ENCODE peak calls at places on chromosomes 1 and 21, in six cellular contexts. One of them, this sample, is unnamed. For H3K4me1, the result is how much of the 10 kb centered on the place peaks cover.

GRCh38 chr1:84143796-84144565 is at the start of gene PRKACB:
- DNase-seq in upper lobe of right lung: no peak
- DNase-seq in cardiac muscle cell: peak
- DNase-seq in ovary: no peak
- DNase-seq in K562: no peak
- DNase-seq in neural progenitor cell: no peak
- DNase-seq in this sample: no peak

GRCh38 chr1:1630965-1631792 is 794 bp upstream of the MMP23B start:
- DNase-seq in upper lobe of right lung: peak
- DNase-seq in cardiac muscle cell: peak
- DNase-seq in ovary: peak
- DNase-seq in K562: no peak
- DNase-seq in neural progenitor cell: peak
- DNase-seq in this sample: no peak

GRCh38 chr1:205927676-205928075 is 15.6 kb downstream of the SLC26A9 start:
- DNase-seq in upper lobe of right lung: no peak
- DNase-seq in cardiac muscle cell: no peak
- DNase-seq in ovary: peak
- DNase-seq in K562: no peak
- DNase-seq in neural progenitor cell: no peak
- DNase-seq in this sample: peak

GRCh38 chr1:59292557-59292956 is 4.3 kb upstream of the FGGY start:
- DNase-seq in upper lobe of right lung: no peak
- DNase-seq in cardiac muscle cell: peak
- DNase-seq in ovary: no peak
- DNase-seq in K562: peak
- DNase-seq in neural progenitor cell: no peak
- DNase-seq in this sample: no peak

GRCh38 chr1:23101101-23101827 is 67.4 kb downstream of the LUZP1 start:
- DNase-seq in upper lobe of right lung: no peak
- DNase-seq in cardiac muscle cell: no peak
- DNase-seq in ovary: no peak
- DNase-seq in K562: no peak
- DNase-seq in neural progenitor cell: no peak
- DNase-seq in this sample: no peak

GRCh38 chr1:230292739-230293720 is 133.1 kb downstream of the PGBD5 start:
- DNase-seq in upper lobe of right lung: peak
- DNase-seq in cardiac muscle cell: no peak
- DNase-seq in ovary: no peak
- DNase-seq in K562: no peak
- DNase-seq in neural progenitor cell: peak
- DNase-seq in this sample: no peak

GRCh38 chr1:11802973-11803885 is 2.5 kb downstream of the MTHFR start:
- DNase-seq in upper lobe of right lung: peak
- DNase-seq in cardiac muscle cell: peak
- DNase-seq in ovary: peak
- DNase-seq in K562: peak
- DNase-seq in neural progenitor cell: peak
- DNase-seq in this sample: peak

GRCh38 chr21:45306832-45307571 is 19.3 kb upstream of the POFUT2 start:
- DNase-seq in upper lobe of right lung: peak
- DNase-seq in cardiac muscle cell: peak
- DNase-seq in ovary: peak
- DNase-seq in K562: peak
- DNase-seq in neural progenitor cell: peak
- DNase-seq in this sample: peak

GRCh38 chr1:201119206-201119814 is 7.1 kb upstream of the CACNA1S start:
- DNase-seq in upper lobe of right lung: no peak
- DNase-seq in cardiac muscle cell: peak
- DNase-seq in ovary: no peak
- DNase-seq in K562: peak
- DNase-seq in neural progenitor cell: peak
- DNase-seq in this sample: no peak

GRCh38 chr1:3530086-3530930 is 75.8 kb downstream of the ARHGEF16 start:
- DNase-seq in upper lobe of right lung: no peak
- DNase-seq in cardiac muscle cell: no peak
- DNase-seq in ovary: no peak
- DNase-seq in K562: no peak
- DNase-seq in neural progenitor cell: peak
- DNase-seq in this sample: no peak
- TF ChIP-seq CTCF in upper lobe of right lung: no peak
- TF ChIP-seq CTCF in cardiac muscle cell: no peak
- TF ChIP-seq CTCF in ovary: no peak
- TF ChIP-seq CTCF in K562: no peak
- TF ChIP-seq CTCF in neural progenitor cell: no peak
- TF ChIP-seq CTCF in this sample: no peak

GRCh38 chr1:27598288-27598687 is 5.7 kb downstream of the AHDC1 start:
- DNase-seq in upper lobe of right lung: no peak
- DNase-seq in cardiac muscle cell: peak
- DNase-seq in ovary: peak
- DNase-seq in K562: no peak
- DNase-seq in neural progenitor cell: peak
- DNase-seq in this sample: no peak

GRCh38 chr1:27599605-27600499 is 4.1 kb downstream of the AHDC1 start:
- DNase-seq in upper lobe of right lung: no peak
- DNase-seq in cardiac muscle cell: no peak
- DNase-seq in ovary: no peak
- DNase-seq in K562: peak
- DNase-seq in neural progenitor cell: no peak
- DNase-seq in this sample: no peak

GRCh38 chr1:27600500-27601175 is 3.3 kb downstream of the AHDC1 start:
- DNase-seq in upper lobe of right lung: no peak
- DNase-seq in cardiac muscle cell: no peak
- DNase-seq in ovary: no peak
- DNase-seq in K562: peak
- DNase-seq in neural progenitor cell: peak
- DNase-seq in this sample: no peak

GRCh38 chr1:27597511-27598216 is 6.3 kb downstream of the AHDC1 start:
- DNase-seq in upper lobe of right lung: no peak
- DNase-seq in cardiac muscle cell: peak
- DNase-seq in ovary: no peak
- DNase-seq in K562: no peak
- DNase-seq in neural progenitor cell: no peak
- DNase-seq in this sample: no peak

GRCh38 chr1:27598902-27599528 is 4.9 kb downstream of the AHDC1 start:
- DNase-seq in upper lobe of right lung: no peak
- DNase-seq in cardiac muscle cell: peak
- DNase-seq in ovary: peak
- DNase-seq in K562: peak
- DNase-seq in neural progenitor cell: peak
- DNase-seq in this sample: no peak
- H3K4me1 ChIP-seq in upper lobe of right lung: under half
- H3K4me1 ChIP-seq in cardiac muscle cell: half or more
- H3K4me1 ChIP-seq in ovary: half or more
- H3K4me1 ChIP-seq in K562: half or more
- H3K4me1 ChIP-seq in neural progenitor cell: half or more
- H3K4me1 ChIP-seq in this sample: half or more

GRCh38 chr1:30915491-30916230 is 7.1 kb upstream of the SDC3 start:
- DNase-seq in upper lobe of right lung: peak
- DNase-seq in cardiac muscle cell: no peak
- DNase-seq in ovary: peak
- DNase-seq in K562: no peak
- DNase-seq in neural progenitor cell: peak
- DNase-seq in this sample: peak

GRCh38 chr1:30916296-30916695 is 7.7 kb upstream of the SDC3 start:
- DNase-seq in upper lobe of right lung: peak
- DNase-seq in cardiac muscle cell: no peak
- DNase-seq in ovary: peak
- DNase-seq in K562: no peak
- DNase-seq in neural progenitor cell: no peak
- DNase-seq in this sample: peak

GRCh38 chr1:30914931-30915330 is 6.4 kb upstream of the SDC3 start:
- DNase-seq in upper lobe of right lung: no peak
- DNase-seq in cardiac muscle cell: no peak
- DNase-seq in ovary: peak
- DNase-seq in K562: no peak
- DNase-seq in neural progenitor cell: no peak
- DNase-seq in this sample: peak

GRCh38 chr1:30920827-30921226 is 12.3 kb upstream of the SDC3 start:
- DNase-seq in upper lobe of right lung: no peak
- DNase-seq in cardiac muscle cell: no peak
- DNase-seq in ovary: peak
- DNase-seq in K562: no peak
- DNase-seq in neural progenitor cell: no peak
- DNase-seq in this sample: no peak

GRCh38 chr1:30919025-30919881 is 10.7 kb upstream of the SDC3 start:
- DNase-seq in upper lobe of right lung: no peak
- DNase-seq in cardiac muscle cell: peak
- DNase-seq in ovary: peak
- DNase-seq in K562: peak
- DNase-seq in neural progenitor cell: no peak
- DNase-seq in this sample: no peak
- TF ChIP-seq CTCF in upper lobe of right lung: no peak
- TF ChIP-seq CTCF in cardiac muscle cell: no peak
- TF ChIP-seq CTCF in ovary: no peak
- TF ChIP-seq CTCF in K562: peak
- TF ChIP-seq CTCF in neural progenitor cell: no peak
- TF ChIP-seq CTCF in this sample: no peak

GRCh38 chr1:100265931-100266830 is at the start of gene RTCA:
- DNase-seq in upper lobe of right lung: peak
- DNase-seq in cardiac muscle cell: peak
- DNase-seq in ovary: peak
- DNase-seq in K562: peak
- DNase-seq in neural progenitor cell: peak
- DNase-seq in this sample: peak

GRCh38 chr1:100268202-100268601 is 2.2 kb downstream of the RTCA start:
- DNase-seq in upper lobe of right lung: no peak
- DNase-seq in cardiac muscle cell: no peak
- DNase-seq in ovary: no peak
- DNase-seq in K562: no peak
- DNase-seq in neural progenitor cell: no peak
- DNase-seq in this sample: no peak

GRCh38 chr1:100261686-100262085 is 4.3 kb upstream of the RTCA start:
- DNase-seq in upper lobe of right lung: no peak
- DNase-seq in cardiac muscle cell: no peak
- DNase-seq in ovary: no peak
- DNase-seq in K562: no peak
- DNase-seq in neural progenitor cell: no peak
- DNase-seq in this sample: no peak

GRCh38 chr1:100265562-100265930 is 470 bp upstream of the RTCA start:
- DNase-seq in upper lobe of right lung: no peak
- DNase-seq in cardiac muscle cell: peak
- DNase-seq in ovary: no peak
- DNase-seq in K562: peak
- DNase-seq in neural progenitor cell: no peak
- DNase-seq in this sample: no peak

DNA sequence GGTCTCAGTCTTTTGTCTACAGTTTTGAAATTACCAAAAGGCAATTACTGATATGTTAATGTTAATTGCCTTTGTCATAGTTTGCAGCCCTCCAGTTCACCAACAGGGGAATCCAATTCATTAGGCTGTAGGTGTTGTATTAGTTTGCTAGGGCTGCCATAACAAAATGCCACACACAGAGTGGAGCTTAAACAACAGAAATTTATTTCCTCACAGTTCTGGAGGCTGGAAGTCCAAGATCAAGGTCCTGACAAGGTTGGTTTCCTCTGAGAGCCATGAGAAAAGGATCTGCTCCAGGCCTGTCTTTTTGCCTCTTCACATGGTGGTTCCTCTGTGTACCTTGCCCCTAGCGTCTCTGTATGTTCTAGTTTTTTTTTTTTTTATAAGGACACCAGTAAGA is 1.3 kb downstream of the RTCA start:
- DNase-seq in upper lobe of right lung: no peak
- DNase-seq in cardiac muscle cell: no peak
- DNase-seq in ovary: no peak
- DNase-seq in K562: no peak
- DNase-seq in neural progenitor cell: no peak
- DNase-seq in this sample: no peak
- H3K4me1 ChIP-seq in upper lobe of right lung: under half
- H3K4me1 ChIP-seq in cardiac muscle cell: under half
- H3K4me1 ChIP-seq in ovary: under half
- H3K4me1 ChIP-seq in K562: under half
- H3K4me1 ChIP-seq in neural progenitor cell: under half
- H3K4me1 ChIP-seq in this sample: under half

GRCh38 chr1:160085686-160086089 is 4.3 kb downstream of the KCNJ9 start:
- DNase-seq in upper lobe of right lung: peak
- DNase-seq in cardiac muscle cell: peak
- DNase-seq in ovary: peak
- DNase-seq in K562: peak
- DNase-seq in neural progenitor cell: peak
- DNase-seq in this sample: no peak
- TF ChIP-seq CTCF in upper lobe of right lung: peak
- TF ChIP-seq CTCF in cardiac muscle cell: peak
- TF ChIP-seq CTCF in ovary: peak
- TF ChIP-seq CTCF in K562: peak
- TF ChIP-seq CTCF in neural progenitor cell: peak
- TF ChIP-seq CTCF in this sample: peak

DNA sequence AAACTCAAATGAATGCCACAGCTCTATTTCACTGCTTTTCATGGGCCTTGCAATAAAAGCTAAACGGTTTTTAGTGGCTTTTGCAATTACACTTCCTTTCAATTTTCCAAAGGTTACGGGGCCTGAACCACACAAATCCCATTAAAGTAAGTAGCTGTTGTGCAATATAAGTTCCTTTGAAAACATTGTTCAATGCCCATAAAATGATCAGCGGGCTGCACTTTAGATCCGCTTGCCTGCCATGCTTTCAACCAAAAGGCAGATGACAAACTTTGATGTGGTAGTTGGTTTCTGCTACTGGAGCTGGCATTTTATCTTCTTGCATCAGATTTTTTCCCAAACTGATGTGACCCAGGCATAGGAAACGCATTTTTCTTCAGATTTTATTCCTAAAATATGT is 50.2 kb downstream of the PRRX1 start:
- DNase-seq in upper lobe of right lung: no peak
- DNase-seq in cardiac muscle cell: no peak
- DNase-seq in ovary: no peak
- DNase-seq in K562: no peak
- DNase-seq in neural progenitor cell: no peak
- DNase-seq in this sample: no peak
- H3K4me1 ChIP-seq in upper lobe of right lung: under half
- H3K4me1 ChIP-seq in cardiac muscle cell: under half
- H3K4me1 ChIP-seq in ovary: under half
- H3K4me1 ChIP-seq in K562: under half
- H3K4me1 ChIP-seq in neural progenitor cell: under half
- H3K4me1 ChIP-seq in this sample: under half

This sample was measured in RWPE2.